ENCODE peak calls at places on chromosomes 1 and 21, in five cellular contexts. F is CD8-positive, alpha-beta T cell; Y is SK-N-SH; K is A549; L is iris pigment epithelial cell. P is an unnamed sample.

GRCh38 chr1:153791856-153792253 is 16.6 kb downstream of the SLC27A3 start:
- DNase-seq in L (peak; percentile 77), F (no peak), Y (no peak), K (peak; percentile 20), P (no peak)

GRCh38 chr1:109307363-109308021 is 681 bp upstream of the MYBPHL start:
- DNase-seq in F (no peak), Y (no peak), K (no peak), L (no peak), P (no peak)

GRCh38 chr1:31671147-31671546 is 26.5 kb upstream of the PEF1 start:
- DNase-seq in K (no peak), Y (no peak), L (no peak), F (no peak), P (no peak)

GRCh38 chr1:177650947-177651346 is 318.9 kb downstream of the SEC16B start:
- DNase-seq in K (no peak), F (no peak), Y (no peak), L (no peak), P (no peak)

GRCh38 chr1:207500306-207500705 is 4.3 kb downstream of the CR1 start:
- DNase-seq in F (no peak), K (no peak), Y (no peak), L (no peak), P (no peak)

GRCh38 chr1:22636369-22636768 is at the start of gene C1QA:
- DNase-seq in F (no peak), K (no peak), Y (no peak), L (no peak), P (no peak)

GRCh38 chr1:235657269-235657668 is 7.7 kb upstream of the GNG4 start:
- DNase-seq in L (no peak), K (no peak), F (no peak), Y (no peak), P (no peak)

GRCh38 chr1:116817582-116818064 is 63.4 kb downstream of the CD2 start:
- DNase-seq in F (peak; percentile 77), Y (peak; percentile 58), L (peak; percentile 10), K (peak; percentile 74), P (peak; percentile 66)

GRCh38 chr1:2411801-2412394 is 466 bp downstream of the PEX10 start:
- DNase-seq in Y (no peak), F (no peak), L (no peak), K (peak; percentile 29), P (no peak)

GRCh38 chr21:46424062-46424591 is 34.6 kb upstream of the DIP2A start:
- DNase-seq in F (peak; percentile 44), K (no peak), Y (no peak), L (no peak), P (no peak)

GRCh38 chr1:80375662-80376061 is 1369.1 kb upstream of the ADGRL4 start:
- DNase-seq in L (peak; percentile 55), F (no peak), K (peak; percentile 46), Y (no peak), P (no peak)

GRCh38 chr1:182430263-182431068 is 19.5 kb upstream of the RGSL1 start:
- DNase-seq in L (peak; percentile 36), Y (no peak), K (no peak), F (peak; percentile 31), P (peak; percentile 8)

GRCh38 chr21:38925923-38926322 is 120.2 kb downstream of the ETS2 start:
- DNase-seq in F (no peak), L (peak; percentile 90), K (no peak), Y (no peak), P (no peak)

GRCh38 chr1:44681905-44682900 is 7.7 kb downstream of the ARMH1 start:
- DNase-seq in F (no peak), Y (no peak), L (no peak), K (no peak), P (no peak)

GRCh38 chr1:66247415-66248208 is 286.3 kb upstream of the SGIP1 start:
- DNase-seq in L (no peak), F (no peak), K (no peak), Y (no peak), P (no peak)

GRCh38 chr1:151210830-151211229 is 12.5 kb downstream of the PIP5K1A start:
- DNase-seq in Y (no peak), L (peak; percentile 53), K (no peak), F (no peak), P (no peak)

GRCh38 chr1:226337294-226337870 is 28.4 kb upstream of the LIN9 start:
- DNase-seq in K (no peak), L (no peak), F (no peak), Y (no peak), P (no peak)

GRCh38 chr1:10671090-10671489 is 125.4 kb downstream of the CASZ1 start:
- DNase-seq in Y (peak; percentile 65), F (no peak), L (no peak), K (no peak), P (no peak)

GRCh38 chr1:89881415-89882058 is 60.7 kb downstream of the LRRC8D start:
- DNase-seq in F (no peak), K (no peak), Y (no peak), L (no peak), P (no peak)